ENCODE peak calls at places on chromosome 22, in five cellular contexts. S is body of pancreas; V is CD8-positive, alpha-beta memory T cell; Y is uterus; Z is neuronal stem cell. P is an unnamed sample.

GRCh38 chr22:32855023-32855756 is 53.7 kb downstream of the TIMP3 start:
- DNase-seq in V (no peak), S (no peak), Y (no peak), Z (no peak), P (no peak)

GRCh38 chr22:19199479-19199878 is 20.9 kb upstream of the SLC25A1 start:
- DNase-seq in Z (no peak), S (no peak), V (no peak), Y (no peak), P (no peak)

GRCh38 chr22:31496735-31497146 is 405 bp downstream of the SFI1 start:
- DNase-seq in S (no peak), Y (no peak), V (peak; percentile 35), Z (no peak), P (peak; percentile 14)

GRCh38 chr22:32050678-32051515 is 7.8 kb downstream of the SLC5A1 start:
- DNase-seq in V (peak; percentile 16), S (peak; percentile 38), Y (no peak), Z (no peak), P (peak; percentile 85)

GRCh38 chr22:47020157-47020556 is 257.7 kb downstream of the TBC1D22A start:
- DNase-seq in V (no peak), Y (no peak), Z (no peak), S (no peak), P (no peak)

GRCh38 chr22:42217752-42218280 is 52.6 kb downstream of the TCF20 start:
- DNase-seq in Z (no peak), S (no peak), Y (no peak), V (no peak), P (no peak)

GRCh38 chr22:17243524-17243923 is 24.3 kb upstream of the ADA2 start:
- DNase-seq in Z (no peak), V (no peak), S (no peak), Y (no peak), P (no peak)

GRCh38 chr22:48957311-48957986 is 870.2 kb downstream of the BRD1 start:
- DNase-seq in Z (no peak), Y (peak; percentile 7), S (no peak), V (no peak), P (no peak)

GRCh38 chr22:44538071-44538470 is 40.0 kb upstream of the RTL6 start:
- DNase-seq in Y (no peak), S (no peak), Z (no peak), V (no peak), P (peak; percentile 71)

GRCh38 chr22:50177537-50178470 is 7.3 kb downstream of the PANX2 start:
- DNase-seq in Y (no peak), Z (no peak), S (no peak), V (no peak), P (no peak)

GRCh38 chr22:41561788-41562187 is 978 bp downstream of the CSDC2 start:
- DNase-seq in Y (no peak), Z (no peak), V (no peak), S (peak; percentile 74), P (no peak)

GRCh38 chr22:50684501-50684900 is 11.9 kb downstream of the SHANK3 start:
- DNase-seq in S (no peak), V (no peak), Z (no peak), Y (no peak), P (no peak)

GRCh38 chr22:45627489-45628233 is 44.0 kb upstream of the ATXN10 start:
- DNase-seq in Y (no peak), V (no peak), Z (no peak), S (no peak), P (no peak)

GRCh38 chr22:46352691-46353386 is 17.3 kb downstream of the TRMU start:
- DNase-seq in S (peak; percentile 95), Z (no peak), Y (no peak), V (no peak), P (no peak)

GRCh38 chr22:48091060-48091650 is 1328.7 kb downstream of the TBC1D22A start:
- DNase-seq in Y (no peak), S (no peak), Z (no peak), V (no peak), P (no peak)

GRCh38 chr22:35703861-35704584 is 13.6 kb upstream of the APOL5 start:
- DNase-seq in Y (no peak), S (no peak), V (no peak), Z (no peak), P (peak; percentile 54)

GRCh38 chr22:46425011-46425410 is 89.5 kb downstream of the TRMU start:
- DNase-seq in Z (no peak), Y (no peak), V (no peak), S (no peak), P (peak; percentile 11)

GRCh38 chr22:44594951-44595350 is 96.9 kb upstream of the RTL6 start:
- DNase-seq in V (no peak), Z (no peak), Y (no peak), S (no peak), P (no peak)

GRCh38 chr22:46187862-46188261 is 37.5 kb downstream of the PPARA start:
- DNase-seq in Y (no peak), S (no peak), V (no peak), Z (no peak), P (no peak)

GRCh38 chr22:43681724-43682360 is 130.3 kb downstream of the EFCAB6 start:
- DNase-seq in V (no peak), Y (no peak), S (no peak), Z (no peak), P (no peak)

GRCh38 chr22:21020802-21021429 is 6.0 kb downstream of the P2RX6 start:
- DNase-seq in Y (no peak), Z (no peak), S (no peak), V (no peak), P (peak; percentile 29)

GRCh38 chr22:38755155-38755910 is 465 bp downstream of the SUN2 start:
- DNase-seq in Z (peak; percentile 69), V (peak; percentile 55), Y (peak; percentile 90), S (peak; percentile 97), P (peak; percentile 84)
- H3K4me1 ChIP-seq in Z (peaks cover 9% of the 10 kb centered on the region), V (peaks cover 64% of the 10 kb centered on the region), Y (peaks cover 3% of the 10 kb centered on the region), S (peaks cover 49% of the 10 kb centered on the region), P (peaks cover 2% of the 10 kb centered on the region)

DNA sequence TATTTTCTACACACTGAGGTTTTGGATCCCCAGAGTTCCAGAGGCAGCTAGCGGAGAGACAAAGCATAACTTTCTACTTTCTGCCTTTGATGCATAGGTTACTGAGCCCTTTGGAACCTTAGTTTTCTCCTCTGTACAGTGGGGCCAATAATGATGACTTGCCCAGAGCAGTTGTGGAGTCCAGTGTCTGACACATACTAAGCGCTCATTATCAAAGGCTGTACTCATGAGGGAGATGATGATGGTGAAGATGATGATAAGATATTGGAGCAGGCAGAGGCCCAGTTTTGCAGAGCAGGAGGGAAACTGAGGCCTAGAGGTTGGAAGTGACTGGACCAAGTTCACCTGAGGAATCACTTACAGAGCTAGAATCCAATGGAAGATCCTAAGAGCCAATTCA is 458.0 kb downstream of the MIAT start:
- DNase-seq in S (no peak), Y (no peak), V (no peak), Z (no peak), P (no peak)
- H3K27ac ChIP-seq in S (peak overlapping the region; percentile 8), Y (no peak overlapping the region), V (no peak overlapping the region), Z (no peak overlapping the region), P (no peak overlapping the region)

GRCh38 chr22:36953239-36954080 is 40.0 kb downstream of the CSF2RB start:
- DNase-seq in Y (no peak), Z (no peak), V (no peak), S (no peak), P (peak; percentile 19)

GRCh38 chr22:36946436-36947158 is 33.2 kb downstream of the CSF2RB start:
- DNase-seq in V (no peak), Y (no peak), Z (no peak), S (no peak), P (peak; percentile 72)

GRCh38 chr22:36950797-36951590 is 37.6 kb downstream of the CSF2RB start:
- DNase-seq in Z (no peak), S (no peak), V (no peak), Y (no peak), P (no peak)

GRCh38 chr22:36951746-36952145 is 38.3 kb downstream of the CSF2RB start:
- DNase-seq in V (no peak), S (no peak), Z (no peak), Y (no peak), P (no peak)

DNA sequence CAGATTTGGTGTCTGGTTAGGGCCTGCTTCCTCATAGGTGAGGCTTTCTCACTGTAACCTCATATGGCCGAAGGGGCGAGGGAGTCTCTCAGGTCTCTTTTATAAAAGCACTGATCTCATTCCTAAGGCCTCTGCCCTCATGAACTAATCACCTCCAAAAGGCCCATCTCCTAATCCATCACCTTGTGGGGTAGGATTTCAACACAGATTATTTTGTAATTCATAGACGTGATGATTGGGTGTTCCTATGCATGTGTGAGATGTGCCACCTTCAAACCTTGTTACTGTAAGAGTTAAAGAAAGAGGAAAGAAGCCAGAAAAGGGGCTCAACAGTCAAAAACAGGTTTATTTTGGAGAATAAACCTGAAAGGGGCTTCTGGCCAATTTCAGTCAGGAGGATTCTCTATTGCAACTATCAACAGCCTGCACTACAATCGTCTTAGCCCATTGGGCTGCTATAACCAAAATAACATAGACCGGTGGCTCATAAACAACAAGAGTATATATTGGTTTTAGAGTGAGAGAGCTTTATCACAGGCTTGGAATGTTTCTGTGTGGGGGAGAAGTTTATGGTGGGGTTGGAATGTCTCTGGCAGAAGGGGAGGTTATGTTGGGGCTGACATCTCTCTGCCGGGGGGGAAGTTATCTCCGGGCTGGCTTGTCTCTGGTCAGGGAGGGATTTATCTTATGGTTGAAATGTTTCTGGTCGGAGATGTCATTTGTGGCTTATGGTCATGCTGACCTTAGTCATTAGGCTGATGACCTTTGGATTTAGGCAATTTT is 35.0 kb downstream of the CSF2RB start:
- DNase-seq in Y (no peak), Z (no peak), V (no peak), S (no peak), P (no peak)
- H3K4me1 ChIP-seq in Y (peaks cover 4% of the 10 kb centered on the region), Z (no peaks in the 10 kb centered on the region), V (no peaks in the 10 kb centered on the region), S (no peaks in the 10 kb centered on the region), P (no peaks in the 10 kb centered on the region)

GRCh38 chr22:30313527-30314385 is 13.0 kb downstream of the TBC1D10A start:
- DNase-seq in Z (no peak), V (no peak), Y (no peak), S (no peak), P (no peak)

GRCh38 chr22:30309981-30310672 is 16.6 kb downstream of the TBC1D10A start:
- DNase-seq in V (no peak), S (peak; percentile 77), Z (no peak), Y (no peak), P (no peak)

GRCh38 chr22:30308518-30309230 is 18.1 kb downstream of the TBC1D10A start:
- DNase-seq in V (no peak), S (peak; percentile 34), Y (no peak), Z (no peak), P (no peak)

GRCh38 chr22:30312053-30312452 is 14.7 kb downstream of the TBC1D10A start:
- DNase-seq in V (no peak), Z (no peak), S (no peak), Y (no peak), P (no peak)

DNA sequence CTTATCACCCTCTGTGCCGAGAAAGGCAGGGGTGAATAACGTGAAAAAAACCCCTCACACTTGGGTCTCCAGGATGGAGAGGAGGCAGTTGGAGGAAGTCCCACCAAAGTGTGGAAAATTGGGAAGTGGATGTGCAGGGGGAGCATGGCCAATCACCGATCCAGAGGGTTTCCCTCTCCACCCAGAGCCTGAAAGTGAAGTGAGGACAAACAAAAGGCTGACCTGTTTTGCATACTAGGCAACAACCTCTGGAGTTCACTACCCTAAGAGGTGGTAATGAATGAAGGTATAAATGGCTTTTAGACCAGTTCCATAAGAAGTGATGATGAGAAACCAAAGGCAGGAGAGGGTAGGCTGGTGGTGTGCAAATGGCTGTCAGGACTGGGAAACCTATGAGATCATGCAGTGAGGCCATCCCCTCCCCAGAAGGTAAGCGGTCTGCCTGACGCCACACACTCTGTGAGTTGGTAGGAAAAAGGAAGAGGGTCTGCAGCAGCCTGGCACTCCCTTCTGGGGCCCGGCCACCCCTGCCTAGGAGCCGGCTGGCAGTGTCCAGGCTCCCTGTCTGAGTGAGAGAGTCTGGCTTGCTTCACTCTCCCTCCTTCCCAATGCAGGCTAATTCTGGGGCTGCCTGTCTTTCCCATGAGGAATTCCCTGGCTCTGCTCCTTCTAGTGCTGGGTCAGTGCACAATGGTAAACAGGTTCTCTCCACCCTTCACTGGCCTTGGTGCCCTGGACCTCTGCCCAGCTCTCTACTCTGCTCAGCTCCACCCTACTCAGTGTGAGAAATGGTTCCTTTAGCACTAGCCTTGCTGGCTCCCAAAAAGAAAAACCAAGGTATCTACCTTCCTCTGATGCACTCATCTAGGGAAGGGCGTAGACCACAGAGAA is 15.6 kb downstream of the TBC1D10A start:
- DNase-seq in Y (peak; percentile 67), V (no peak), S (peak; percentile 94), Z (no peak), P (peak; percentile 75)
- H3K27ac ChIP-seq in Y (peak overlapping the region; percentile 85), V (no peak overlapping the region), S (peak overlapping the region; percentile 96), Z (no peak overlapping the region), P (peak overlapping the region; percentile 32)